ENCODE peak calls at places on chromosomes 1 and 21, in four cellular contexts. Q, K, S and W are unnamed samples.

GRCh38 chr21:17609681-17610080 is 3.0 kb downstream of the BTG3 start:
- DNase-seq in Q (no peak), K (no peak), S (no peak), W (no peak)

GRCh38 chr1:168826269-168826668 is 97.3 kb upstream of the DPT start:
- DNase-seq in Q (no peak), K (no peak), S (no peak), W (no peak)

GRCh38 chr1:23996700-23997229 is 16.6 kb upstream of the SRSF10 start:
- DNase-seq in Q (no peak), K (no peak), S (no peak), W (no peak)

GRCh38 chr21:31586118-31586517 is 73.4 kb upstream of the SOD1 start:
- DNase-seq in Q (no peak), K (no peak), S (no peak), W (no peak)

GRCh38 chr1:64084451-64084850 is 119.0 kb upstream of the UBE2U start:
- DNase-seq in Q (no peak), K (no peak), S (no peak), W (no peak)

GRCh38 chr1:240562111-240562590 is 49.8 kb downstream of the GREM2 start:
- DNase-seq in Q (no peak), K (no peak), S (no peak), W (no peak)

GRCh38 chr1:25771246-25772114 is 28.5 kb upstream of the SELENON start:
- DNase-seq in Q (no peak), K (no peak), S (no peak), W (no peak)

GRCh38 chr1:170513138-170513537 is 18.8 kb upstream of the GORAB start:
- DNase-seq in Q (no peak), K (no peak), S (peak; percentile 4), W (no peak)

GRCh38 chr21:25036775-25037174 is 570.5 kb downstream of the MRPL39 start:
- DNase-seq in Q (no peak), K (no peak), S (no peak), W (no peak)

GRCh38 chr21:25039461-25040380 is 567.6 kb downstream of the MRPL39 start:
- DNase-seq in Q (no peak), K (no peak), S (no peak), W (no peak)
- TF ChIP-seq CTCF in Q (no peak), K (peak; percentile 63), S (no peak), W (no peak)

GRCh38 chr1:75908717-75909152 is 23.5 kb downstream of the ASB17 start:
- DNase-seq in Q (peak; percentile 39), K (no peak), S (peak; percentile 53), W (no peak)
- TF ChIP-seq CTCF in Q (peak; percentile 23), K (no peak), S (peak; percentile 66), W (peak; percentile 60)

DNA sequence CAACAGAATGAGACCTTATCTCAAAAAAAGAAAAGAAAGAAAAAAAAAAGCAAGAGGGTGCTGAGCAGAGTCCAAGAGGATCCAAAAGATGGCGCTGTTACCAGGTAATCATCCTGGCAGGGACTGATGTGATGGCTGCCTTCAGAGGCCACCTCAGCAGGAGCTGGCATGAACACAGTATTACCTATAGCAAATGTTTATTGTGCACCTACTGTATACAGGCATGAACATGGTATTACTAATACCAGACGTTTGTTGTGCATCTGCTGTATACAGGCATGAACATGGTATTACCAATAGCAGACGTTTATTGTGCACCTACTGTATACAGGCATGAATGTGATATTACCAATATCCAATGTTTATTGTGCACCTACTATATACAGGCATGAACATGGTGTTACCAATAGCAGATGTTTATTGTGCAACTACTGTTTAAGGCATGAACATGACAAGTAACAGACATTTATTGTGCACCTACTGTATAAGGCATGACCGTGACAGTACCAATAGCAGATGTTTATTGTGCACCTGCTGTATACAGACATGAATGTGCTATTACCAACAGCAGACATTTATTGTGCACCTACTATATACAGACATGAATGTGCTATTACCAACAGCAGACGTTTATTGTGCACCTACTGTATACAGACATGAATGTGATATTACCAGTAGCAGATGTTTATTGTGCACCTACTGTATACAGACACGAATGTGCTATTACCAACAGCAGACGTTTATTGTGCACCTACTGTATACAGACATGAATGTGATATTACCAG is 115.1 kb upstream of the TMEM51 start:
- DNase-seq in Q (peak; percentile 31), K (no peak), S (peak; percentile 69), W (no peak)
- TF ChIP-seq CTCF in Q (peak; percentile 24), K (no peak), S (peak; percentile 43), W (peak; percentile 43)

DNA sequence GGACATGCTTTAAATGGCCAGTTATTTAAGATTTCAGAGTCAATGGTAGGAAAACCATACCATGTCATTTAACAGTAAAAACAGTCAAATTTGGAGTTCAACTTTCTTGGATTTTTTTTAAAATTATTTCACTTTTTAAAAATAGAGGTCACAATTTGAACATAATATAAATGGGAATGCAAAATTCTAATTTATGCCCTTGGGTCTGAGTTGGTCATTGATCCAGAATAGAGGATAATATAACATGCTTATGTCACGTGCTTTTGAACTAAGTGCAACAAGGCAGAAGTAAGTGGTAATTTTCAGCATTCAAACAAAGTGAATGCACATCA is 113.1 kb upstream of the SLC35F3 start:
- DNase-seq in Q (no peak), K (no peak), S (no peak), W (no peak)
- TF ChIP-seq CTCF in Q (no peak), K (peak; percentile 43), S (no peak), W (no peak)

GRCh38 chr1:156584813-156585212 is 5.3 kb downstream of the TTC24 start:
- DNase-seq in Q (peak; percentile 55), K (no peak), S (no peak), W (no peak)
- TF ChIP-seq CTCF in Q (peak; percentile 50), K (no peak), S (peak; percentile 23), W (no peak)

GRCh38 chr1:29453502-29454240 is 217.3 kb downstream of the PTPRU start:
- DNase-seq in Q (peak; percentile 48), K (no peak), S (peak; percentile 58), W (peak; percentile 2)
- TF ChIP-seq CTCF in Q (peak; percentile 17), K (peak; percentile 21), S (peak; percentile 29), W (peak; percentile 42)

DNA sequence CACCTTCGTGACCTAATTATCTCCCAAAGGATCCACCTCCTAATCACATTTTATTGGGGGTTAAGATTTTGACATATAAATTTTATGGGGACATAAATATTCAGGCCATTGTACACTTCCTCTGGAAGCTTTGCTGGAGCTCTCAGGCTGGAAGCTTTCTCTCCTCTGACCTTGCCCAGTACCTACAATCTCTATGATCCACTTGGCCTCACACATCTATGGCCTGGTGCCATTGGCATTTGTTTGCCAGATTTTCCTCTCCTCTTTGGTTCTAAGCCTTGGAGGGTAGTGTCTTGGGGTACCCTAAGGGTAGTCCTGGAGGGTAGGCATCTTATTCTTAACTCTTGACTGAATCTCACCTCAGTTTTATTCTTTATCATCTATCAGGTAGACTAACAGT is 79.0 kb downstream of the HLX start:
- DNase-seq in Q (no peak), K (no peak), S (no peak), W (no peak)
- TF ChIP-seq CTCF in Q (no peak), K (no peak), S (no peak), W (no peak)

DNA sequence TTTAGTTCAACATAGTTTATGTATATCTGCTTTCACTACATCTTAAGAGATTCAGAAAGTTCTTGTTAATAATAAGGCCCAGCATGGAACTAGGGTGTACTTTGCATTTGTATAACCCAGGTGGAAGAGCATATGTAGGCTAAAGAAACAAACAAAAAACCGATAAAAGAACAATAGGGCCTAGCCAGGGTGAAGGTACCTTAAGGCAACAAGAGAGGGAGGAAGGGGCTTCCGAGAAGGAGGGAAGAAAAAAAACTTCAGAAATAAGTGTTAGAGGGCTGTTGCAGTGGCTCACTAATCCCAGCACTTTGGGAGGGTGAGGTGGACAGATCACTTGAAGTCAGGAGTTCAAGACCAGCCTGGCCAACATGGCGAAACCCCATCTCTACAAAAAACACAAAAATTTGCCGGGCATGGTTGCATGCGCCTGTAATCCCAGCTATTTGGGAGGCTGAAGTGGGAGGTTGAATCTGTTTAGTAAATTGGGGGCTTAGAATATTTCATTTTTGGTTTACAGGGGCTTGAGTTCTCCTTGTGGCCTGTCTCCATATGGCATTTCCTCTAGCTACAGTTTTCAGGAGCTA is 4.7 kb upstream of the SPATA45 start:
- DNase-seq in Q (no peak), K (no peak), S (no peak), W (no peak)
- TF ChIP-seq CTCF in Q (no peak), K (no peak), S (no peak), W (no peak)